ENCODE peak calls at places on chromosomes 3 and 15, in seven cellular contexts. S is hepatocyte, M is GM23338, G is HepG2, E is HCT116, O is neural progenitor cell, T is GM23248. A is an unnamed sample. For H3K79me2 and H3K4me1, the result is how much of the 10 kb centered on the place peaks cover.

GRCh38 chr3:117170112-117170511 is 460.5 kb downstream of the TUSC7 start:
- DNase-seq in T (no peak), O (no peak), S (peak), M (no peak), G (no peak), E (no peak), A (no peak)

GRCh38 chr3:128498901-128499530 is 6.0 kb upstream of the GATA2 start:
- DNase-seq in O (no peak), E (no peak), M (no peak), G (no peak), S (no peak), T (no peak), A (no peak)

GRCh38 chr15:44289352-44289790 is 852 bp downstream of the GOLM2 start:
- DNase-seq in T (peak), G (no peak), O (no peak), M (no peak), S (peak), E (no peak), A (peak)

GRCh38 chr3:146308682-146309081 is 57.8 kb upstream of the PLSCR4 start:
- DNase-seq in G (no peak), E (no peak), S (no peak), M (no peak), T (peak), O (no peak), A (peak)

GRCh38 chr15:81410318-81410753 is 36.3 kb upstream of the TMC3 start:
- DNase-seq in O (peak), E (peak), M (peak), T (peak), G (peak), S (peak), A (peak)

GRCh38 chr3:15535757-15536156 is 14.3 kb upstream of the COLQ start:
- DNase-seq in G (no peak), T (peak), S (no peak), O (no peak), M (no peak), E (no peak), A (no peak)

GRCh38 chr3:32313169-32313568 is 74.7 kb downstream of the CMTM8 start:
- DNase-seq in O (no peak), E (peak), G (no peak), M (no peak), S (no peak), T (no peak), A (no peak)

GRCh38 chr3:136075218-136075808 is 109.8 kb downstream of the PPP2R3A start:
- DNase-seq in S (peak), E (peak), O (peak), M (peak), T (peak), G (peak), A (peak)

GRCh38 chr15:80484312-80484981 is 80.3 kb downstream of the ARNT2 start:
- DNase-seq in O (no peak), E (no peak), G (no peak), S (no peak), T (no peak), M (no peak), A (peak)

GRCh38 chr3:150725548-150725947 is 21.8 kb upstream of the ERICH6 start:
- DNase-seq in E (no peak), T (no peak), S (peak), G (peak), O (no peak), M (no peak), A (no peak)

GRCh38 chr3:6962796-6963195 is 101.9 kb downstream of the GRM7 start:
- DNase-seq in E (no peak), T (no peak), O (no peak), M (no peak), G (no peak), S (peak), A (no peak)

GRCh38 chr3:150015906-150016305 is 45.2 kb upstream of the PFN2 start:
- DNase-seq in E (no peak), G (no peak), T (peak), M (no peak), S (no peak), O (no peak), A (peak)

GRCh38 chr3:5568451-5568850 is 380.9 kb downstream of the EDEM1 start:
- DNase-seq in O (peak), E (peak), T (no peak), S (peak), M (peak), G (peak), A (no peak)

GRCh38 chr3:27720029-27720518 is 2.0 kb downstream of the EOMES start:
- DNase-seq in S (no peak), M (peak), E (no peak), G (no peak), T (no peak), O (no peak), A (no peak)

GRCh38 chr3:14539384-14540208 is 546 bp downstream of the GRIP2 start:
- DNase-seq in O (no peak), S (no peak), G (no peak), E (no peak), T (no peak), M (no peak), A (no peak)

GRCh38 chr3:59653405-59654119 is 603.7 kb upstream of the CFAP20DC start:
- DNase-seq in G (no peak), T (peak), O (no peak), E (no peak), S (no peak), M (no peak), A (no peak)

GRCh38 chr15:70023064-70023768 is 74.5 kb downstream of the TLE3 start:
- DNase-seq in M (no peak), T (peak), G (no peak), S (peak), O (no peak), E (peak), A (peak)

GRCh38 chr3:177781686-177782161 is 584.4 kb upstream of the TBL1XR1 start:
- DNase-seq in M (no peak), T (peak), E (no peak), G (no peak), O (no peak), S (no peak), A (peak)

GRCh38 chr15:41289953-41290352 is 42.4 kb downstream of the OIP5 start:
- DNase-seq in O (no peak), M (no peak), G (no peak), S (no peak), T (no peak), E (no peak), A (no peak)

GRCh38 chr3:183491923-183492848 is 63.3 kb downstream of the KLHL6 start:
- DNase-seq in O (no peak), T (no peak), E (no peak), M (no peak), G (no peak), S (no peak), A (no peak)

GRCh38 chr3:71388535-71389120 is 194.9 kb downstream of the FOXP1 start:
- DNase-seq in O (no peak), T (no peak), G (no peak), E (no peak), M (no peak), S (no peak), A (no peak)
- H3K79me2 ChIP-seq in O (under half), T (under half), G (under half), E (under half), M (under half), S (under half), A (half or more)

DNA sequence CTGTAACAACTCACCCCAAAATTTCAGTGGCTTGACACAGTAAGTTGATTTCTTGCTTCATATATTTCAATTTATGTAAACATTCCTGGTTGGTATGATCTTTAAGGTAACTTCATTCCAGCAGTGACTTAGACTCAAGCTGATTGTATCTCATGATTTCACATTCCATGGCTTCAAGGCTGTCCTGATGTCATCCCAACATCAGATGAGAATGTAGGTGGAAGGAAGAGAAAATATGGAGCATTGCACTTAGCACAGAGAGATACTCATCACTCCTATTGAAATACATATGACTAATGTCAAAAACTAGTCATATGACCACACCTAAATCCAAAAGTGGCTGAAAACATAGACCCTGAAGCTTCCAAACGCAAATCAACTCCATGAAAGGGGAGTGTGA is 793.8 kb downstream of the TBL1XR1 start:
- DNase-seq in S (no peak), G (no peak), M (no peak), O (no peak), E (no peak), T (peak), A (no peak)
- H3K4me1 ChIP-seq in S (under half), G (under half), M (under half), O (under half), E (under half), T (under half), A (under half)

GRCh38 chr3:30648670-30649357 is 42.4 kb downstream of the TGFBR2 start:
- DNase-seq in G (peak), O (no peak), E (no peak), M (no peak), S (no peak), T (no peak), A (no peak)
- H3K79me2 ChIP-seq in G (half or more), O (under half), E (half or more), M (under half), S (under half), T (half or more), A (under half)

GRCh38 chr3:41208507-41208906 is 9.2 kb downstream of the CTNNB1 start:
- DNase-seq in S (no peak), O (no peak), G (no peak), T (no peak), M (no peak), E (no peak), A (no peak)

GRCh38 chr3:41207355-41207754 is 8.1 kb downstream of the CTNNB1 start:
- DNase-seq in O (no peak), T (no peak), M (no peak), S (no peak), G (no peak), E (no peak), A (no peak)

GRCh38 chr3:41204369-41204768 is 5.1 kb downstream of the CTNNB1 start:
- DNase-seq in E (no peak), M (no peak), G (no peak), S (no peak), O (no peak), T (no peak), A (no peak)

GRCh38 chr3:41202834-41203345 is 3.6 kb downstream of the CTNNB1 start:
- DNase-seq in O (peak), T (peak), E (no peak), M (peak), G (peak), S (peak), A (peak)

GRCh38 chr3:41205591-41205990 is 6.3 kb downstream of the CTNNB1 start:
- DNase-seq in E (no peak), G (no peak), M (no peak), O (no peak), S (no peak), T (no peak), A (no peak)
- H3K4me1 ChIP-seq in E (under half), G (half or more), M (half or more), O (half or more), S (under half), T (half or more), A (under half)

DNA sequence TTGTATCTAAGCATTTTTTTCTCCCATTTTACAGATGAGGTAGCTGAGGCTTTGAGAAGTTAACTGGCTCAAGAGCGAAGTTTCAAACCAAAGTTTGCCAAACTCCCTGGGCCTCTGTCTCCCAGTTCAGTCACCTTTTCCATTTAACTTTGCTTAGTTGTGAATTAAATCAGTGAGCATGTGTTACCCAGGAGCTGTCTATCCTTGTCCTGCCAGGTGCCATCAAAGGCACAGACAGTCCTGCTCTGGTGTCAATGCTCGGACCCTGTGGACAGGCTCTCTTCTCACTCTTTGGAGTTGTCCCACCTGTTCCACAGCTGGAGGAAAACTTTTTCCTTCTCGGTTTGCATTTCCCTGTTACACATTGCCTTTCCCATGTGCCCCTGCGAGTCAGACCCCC is 8.6 kb downstream of the EPHB1 start:
- DNase-seq in T (no peak), S (no peak), M (no peak), O (no peak), G (no peak), E (no peak), A (no peak)
- H3K79me2 ChIP-seq in T (under half), S (under half), M (under half), O (under half), G (under half), E (under half), A (under half)

GRCh38 chr3:127003175-127003555 is 20.2 kb downstream of the PLXNA1 start:
- DNase-seq in E (no peak), S (no peak), G (no peak), M (no peak), T (no peak), O (no peak), A (no peak)
- H3K4me1 ChIP-seq in E (under half), S (under half), G (under half), M (under half), T (under half), O (under half), A (under half)

A was measured in astrocyte.